ENCODE peak calls at places on chromosome 3, in four cellular contexts. N is H9, L is IMR-90, B is H1. W is an unnamed sample.

GRCh38 chr3:106088270-106088669 is 219.5 kb upstream of the CBLB start:
- DNase-seq in N (no peak), L (peak), B (no peak), W (no peak)

GRCh38 chr3:136819784-136820640 is 1.1 kb downstream of the SLC35G2 start:
- DNase-seq in N (peak), L (peak), B (peak), W (peak)

GRCh38 chr3:13259831-13260230 is 160.3 kb downstream of the NUP210 start:
- DNase-seq in N (no peak), L (no peak), B (no peak), W (no peak)

GRCh38 chr3:178968996-178969700 is 102.5 kb downstream of the ZMAT3 start:
- DNase-seq in N (no peak), L (no peak), B (no peak), W (no peak)

GRCh38 chr3:114093596-114093995 is 37.1 kb downstream of the QTRT2 start:
- DNase-seq in N (no peak), L (peak), B (no peak), W (no peak)

GRCh38 chr3:70813306-70813705 is 500.9 kb upstream of the MDFIC2 start:
- DNase-seq in N (no peak), L (no peak), B (no peak), W (no peak)

GRCh38 chr3:183202004-183202722 is 39.6 kb upstream of the LAMP3 start:
- DNase-seq in N (no peak), L (no peak), B (no peak), W (no peak)

GRCh38 chr3:26406636-26407035 is 215.9 kb upstream of the LRRC3B start:
- DNase-seq in N (no peak), L (no peak), B (no peak), W (no peak)

GRCh38 chr3:144314946-144315345 is 343.3 kb downstream of the DIPK2A start:
- DNase-seq in N (no peak), L (no peak), B (no peak), W (no peak)

GRCh38 chr3:45551214-45552010 is 43.1 kb upstream of the LIMD1 start:
- DNase-seq in N (no peak), L (peak), B (no peak), W (peak)

GRCh38 chr3:169203631-169204550 is 459.6 kb downstream of the MECOM start:
- DNase-seq in N (no peak), L (no peak), B (no peak), W (no peak)

GRCh38 chr3:178063475-178063874 is 472.8 kb upstream of the KCNMB2 start:
- DNase-seq in N (no peak), L (peak), B (no peak), W (no peak)

GRCh38 chr3:11604139-11604895 is 39.4 kb downstream of the VGLL4 start:
- DNase-seq in N (no peak), L (peak), B (no peak), W (no peak)

GRCh38 chr3:79012946-79013362 is 754.8 kb downstream of the ROBO1 start:
- DNase-seq in N (no peak), L (peak), B (no peak), W (peak)

DNA sequence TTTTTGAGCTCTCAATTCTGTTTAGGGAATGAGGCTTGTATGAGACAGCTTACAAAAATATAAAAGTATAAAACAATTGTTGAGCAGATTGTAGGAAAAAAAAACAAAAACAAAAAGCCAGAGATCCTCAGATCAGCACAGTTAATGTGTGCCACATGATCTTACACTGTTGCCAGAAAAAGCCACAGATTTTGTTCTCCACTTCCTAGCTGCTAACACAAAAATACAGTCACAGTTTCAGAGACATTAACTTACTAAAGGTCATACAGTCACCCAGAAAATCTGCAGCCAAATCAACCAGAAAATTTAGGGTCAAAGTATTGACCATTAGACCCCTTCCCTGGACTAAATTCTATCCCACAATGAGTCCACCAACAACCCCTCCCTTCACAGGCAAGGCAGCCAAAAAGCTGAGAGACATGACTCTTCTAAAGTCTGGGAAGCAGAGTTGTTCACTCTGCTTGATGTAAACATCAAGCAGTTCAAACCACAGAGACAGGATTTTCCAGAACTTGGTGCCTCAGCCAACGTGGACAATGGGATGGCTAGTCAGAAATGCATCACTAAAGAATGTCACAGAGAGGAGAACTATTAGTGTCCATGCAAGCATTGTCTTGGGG is 59.2 kb downstream of the SST start:
- DNase-seq in N (no peak), L (peak), B (no peak), W (no peak)
- H4K5ac ChIP-seq in N (no peak), L (no peak), B (no peak), W (no peak)

GRCh38 chr3:115758076-115758763 is 134.9 kb downstream of the GAP43 start:
- DNase-seq in N (no peak), L (no peak), B (no peak), W (no peak)
- H4K5ac ChIP-seq in N (no peak), L (no peak), B (no peak), W (no peak)

GRCh38 chr3:134363381-134363755 is 10.9 kb downstream of the AMOTL2 start:
- DNase-seq in N (no peak), L (no peak), B (no peak), W (no peak)
- H4K5ac ChIP-seq in N (no peak), L (peak), B (peak), W (no peak)

GRCh38 chr3:76687019-76687418 is 352.9 kb upstream of the ROBO2 start:
- DNase-seq in N (no peak), L (no peak), B (no peak), W (no peak)
- H4K5ac ChIP-seq in N (no peak), L (no peak), B (no peak), W (no peak)

GRCh38 chr3:152037304-152037703 is 163.9 kb downstream of the SUCNR1 start:
- DNase-seq in N (no peak), L (no peak), B (no peak), W (no peak)

GRCh38 chr3:152038491-152038890 is 165.0 kb downstream of the SUCNR1 start:
- DNase-seq in N (no peak), L (no peak), B (no peak), W (no peak)

GRCh38 chr3:152040319-152040718 is 166.9 kb downstream of the SUCNR1 start:
- DNase-seq in N (no peak), L (no peak), B (no peak), W (no peak)

GRCh38 chr3:152037953-152038352 is 164.5 kb downstream of the SUCNR1 start:
- DNase-seq in N (no peak), L (no peak), B (no peak), W (peak)

DNA sequence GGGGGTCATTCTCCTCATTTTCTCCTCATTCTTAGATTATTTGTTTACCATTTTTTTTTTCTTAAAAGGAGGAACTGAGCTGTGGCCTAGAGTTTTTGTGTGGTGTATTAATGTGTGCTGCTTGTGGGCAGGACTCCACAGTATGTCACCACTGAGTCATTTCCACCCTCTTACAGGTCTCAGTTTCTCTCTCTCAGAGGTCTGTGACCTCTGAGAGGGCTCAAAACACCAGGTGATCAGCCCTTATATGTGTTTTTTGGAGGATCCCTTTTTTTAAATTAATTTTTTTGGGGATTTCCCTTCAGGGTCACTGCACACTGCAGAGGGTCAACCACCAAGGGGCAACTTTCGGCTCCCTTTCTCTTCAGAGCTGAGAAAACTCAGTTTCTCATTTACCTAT is 166.4 kb downstream of the SUCNR1 start:
- DNase-seq in N (no peak), L (no peak), B (no peak), W (no peak)
- H4K5ac ChIP-seq in N (no peak), L (no peak), B (no peak), W (no peak)

GRCh38 chr3:100120022-100120421 is 5.7 kb upstream of the FILIP1L start:
- DNase-seq in N (no peak), L (no peak), B (no peak), W (no peak)
- H4K5ac ChIP-seq in N (no peak), L (no peak), B (no peak), W (no peak)

GRCh38 chr3:142460689-142461088 is 12.9 kb upstream of the XRN1 start:
- DNase-seq in N (no peak), L (no peak), B (no peak), W (no peak)
- H4K5ac ChIP-seq in N (no peak), L (no peak), B (no peak), W (no peak)

GRCh38 chr3:181616088-181617070 is 95.3 kb upstream of the SOX2 start:
- DNase-seq in N (no peak), L (no peak), B (no peak), W (no peak)

GRCh38 chr3:181613813-181614212 is 97.9 kb upstream of the SOX2 start:
- DNase-seq in N (no peak), L (no peak), B (no peak), W (no peak)

GRCh38 chr3:181613191-181613590 is 98.5 kb upstream of the SOX2 start:
- DNase-seq in N (no peak), L (no peak), B (no peak), W (no peak)

GRCh38 chr3:181615666-181616065 is 96.1 kb upstream of the SOX2 start:
- DNase-seq in N (no peak), L (no peak), B (no peak), W (no peak)

DNA sequence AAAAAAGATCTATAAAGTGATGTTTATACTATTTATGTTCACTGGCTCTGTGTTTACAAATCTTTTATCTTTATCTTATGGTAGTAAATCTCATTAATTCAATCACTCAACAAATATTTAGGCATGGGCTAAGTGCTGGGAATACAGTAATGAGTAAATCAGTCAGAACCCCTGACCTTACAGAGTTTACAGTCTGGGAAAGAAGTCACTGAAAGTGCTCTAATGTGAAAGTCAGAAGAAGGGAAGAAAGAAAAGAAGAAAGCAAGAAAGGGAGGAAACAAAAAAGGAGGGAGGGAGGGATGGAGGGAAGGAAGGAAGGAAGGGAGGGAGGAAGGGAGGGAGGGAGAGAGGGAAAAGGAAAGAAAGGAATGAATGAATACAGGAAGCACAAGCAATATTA is 96.8 kb upstream of the SOX2 start:
- DNase-seq in N (no peak), L (no peak), B (no peak), W (no peak)
- H4K5ac ChIP-seq in N (no peak), L (no peak), B (no peak), W (no peak)

GRCh38 chr3:58946875-58947274 is 103.0 kb downstream of the CFAP20DC start:
- DNase-seq in N (no peak), L (no peak), B (no peak), W (no peak)
- H4K5ac ChIP-seq in N (no peak), L (no peak), B (no peak), W (no peak)

W was measured in mesendoderm.